ENCODE peak calls at places on chromosomes 11 and 22, in eight cellular contexts. One of them, this sample, is unnamed.

GRCh38 chr22:16917144-16918003 is 90.6 kb downstream of the GAB4 start:
- DNase-seq in kidney: no peak
- DNase-seq in ovary: peak
- DNase-seq in astrocyte of the spinal cord: peak
- DNase-seq in heart right ventricle: peak
- DNase-seq in AG10803: peak
- DNase-seq in IMR-90: peak
- DNase-seq in dorsolateral prefrontal cortex: peak
- DNase-seq in this sample: peak

GRCh38 chr22:28594784-28595324 is 84.8 kb downstream of the TTC28 start:
- DNase-seq in kidney: no peak
- DNase-seq in ovary: no peak
- DNase-seq in astrocyte of the spinal cord: peak
- DNase-seq in heart right ventricle: no peak
- DNase-seq in AG10803: peak
- DNase-seq in IMR-90: peak
- DNase-seq in dorsolateral prefrontal cortex: no peak
- DNase-seq in this sample: peak

GRCh38 chr11:119612814-119613213 is 116.2 kb downstream of the NECTIN1 start:
- DNase-seq in kidney: no peak
- DNase-seq in ovary: no peak
- DNase-seq in astrocyte of the spinal cord: no peak
- DNase-seq in heart right ventricle: no peak
- DNase-seq in AG10803: no peak
- DNase-seq in IMR-90: no peak
- DNase-seq in dorsolateral prefrontal cortex: no peak
- DNase-seq in this sample: no peak

GRCh38 chr11:8985462-8985861 is 18.3 kb downstream of the NRIP3 start:
- DNase-seq in kidney: no peak
- DNase-seq in ovary: no peak
- DNase-seq in astrocyte of the spinal cord: no peak
- DNase-seq in heart right ventricle: no peak
- DNase-seq in AG10803: no peak
- DNase-seq in IMR-90: no peak
- DNase-seq in dorsolateral prefrontal cortex: no peak
- DNase-seq in this sample: no peak

GRCh38 chr11:128190312-128190711 is 397.0 kb downstream of the ETS1 start:
- DNase-seq in kidney: no peak
- DNase-seq in ovary: no peak
- DNase-seq in astrocyte of the spinal cord: no peak
- DNase-seq in heart right ventricle: no peak
- DNase-seq in AG10803: no peak
- DNase-seq in IMR-90: no peak
- DNase-seq in dorsolateral prefrontal cortex: no peak
- DNase-seq in this sample: no peak

GRCh38 chr11:34147581-34147980 is 42.2 kb downstream of the NAT10 start:
- DNase-seq in kidney: peak
- DNase-seq in ovary: no peak
- DNase-seq in astrocyte of the spinal cord: no peak
- DNase-seq in heart right ventricle: no peak
- DNase-seq in AG10803: no peak
- DNase-seq in IMR-90: no peak
- DNase-seq in dorsolateral prefrontal cortex: no peak
- DNase-seq in this sample: no peak

GRCh38 chr11:126751242-126751641 is 249.3 kb downstream of the KIRREL3 start:
- DNase-seq in kidney: no peak
- DNase-seq in ovary: no peak
- DNase-seq in astrocyte of the spinal cord: no peak
- DNase-seq in heart right ventricle: no peak
- DNase-seq in AG10803: peak
- DNase-seq in IMR-90: peak
- DNase-seq in dorsolateral prefrontal cortex: no peak
- DNase-seq in this sample: no peak

GRCh38 chr22:30535182-30535581 is 11.4 kb downstream of the SEC14L6 start:
- DNase-seq in kidney: no peak
- DNase-seq in ovary: no peak
- DNase-seq in astrocyte of the spinal cord: no peak
- DNase-seq in heart right ventricle: no peak
- DNase-seq in AG10803: no peak
- DNase-seq in IMR-90: no peak
- DNase-seq in dorsolateral prefrontal cortex: no peak
- DNase-seq in this sample: no peak

GRCh38 chr11:14376920-14377319 is 17.9 kb upstream of the RRAS2 start:
- DNase-seq in kidney: no peak
- DNase-seq in ovary: no peak
- DNase-seq in astrocyte of the spinal cord: no peak
- DNase-seq in heart right ventricle: no peak
- DNase-seq in AG10803: no peak
- DNase-seq in IMR-90: no peak
- DNase-seq in dorsolateral prefrontal cortex: no peak
- DNase-seq in this sample: peak

GRCh38 chr11:12686246-12687060 is 12.2 kb downstream of the TEAD1 start:
- DNase-seq in kidney: no peak
- DNase-seq in ovary: no peak
- DNase-seq in astrocyte of the spinal cord: no peak
- DNase-seq in heart right ventricle: no peak
- DNase-seq in AG10803: no peak
- DNase-seq in IMR-90: no peak
- DNase-seq in dorsolateral prefrontal cortex: no peak
- DNase-seq in this sample: no peak

GRCh38 chr22:24429411-24430365 is 2.3 kb downstream of the ADORA2A start:
- DNase-seq in kidney: peak
- DNase-seq in ovary: no peak
- DNase-seq in astrocyte of the spinal cord: peak
- DNase-seq in heart right ventricle: peak
- DNase-seq in AG10803: no peak
- DNase-seq in IMR-90: peak
- DNase-seq in dorsolateral prefrontal cortex: peak
- DNase-seq in this sample: peak

GRCh38 chr11:107591446-107592236 is 694 bp downstream of the ELMOD1 start:
- DNase-seq in kidney: peak
- DNase-seq in ovary: no peak
- DNase-seq in astrocyte of the spinal cord: peak
- DNase-seq in heart right ventricle: no peak
- DNase-seq in AG10803: peak
- DNase-seq in IMR-90: no peak
- DNase-seq in dorsolateral prefrontal cortex: peak
- DNase-seq in this sample: peak

GRCh38 chr22:24440718-24441405 is 13.5 kb downstream of the ADORA2A start:
- DNase-seq in kidney: peak
- DNase-seq in ovary: peak
- DNase-seq in astrocyte of the spinal cord: no peak
- DNase-seq in heart right ventricle: no peak
- DNase-seq in AG10803: no peak
- DNase-seq in IMR-90: no peak
- DNase-seq in dorsolateral prefrontal cortex: peak
- DNase-seq in this sample: no peak

GRCh38 chr11:774873-775592 is 2.3 kb downstream of the GATD1 start:
- DNase-seq in kidney: peak
- DNase-seq in ovary: peak
- DNase-seq in astrocyte of the spinal cord: peak
- DNase-seq in heart right ventricle: no peak
- DNase-seq in AG10803: peak
- DNase-seq in IMR-90: peak
- DNase-seq in dorsolateral prefrontal cortex: peak
- DNase-seq in this sample: no peak
- H3K4me3 ChIP-seq in kidney: no peak
- H3K4me3 ChIP-seq in ovary: no peak
- H3K4me3 ChIP-seq in astrocyte of the spinal cord: peak
- H3K4me3 ChIP-seq in heart right ventricle: no peak
- H3K4me3 ChIP-seq in AG10803: peak
- H3K4me3 ChIP-seq in IMR-90: no peak
- H3K4me3 ChIP-seq in dorsolateral prefrontal cortex: no peak
- H3K4me3 ChIP-seq in this sample: peak

DNA sequence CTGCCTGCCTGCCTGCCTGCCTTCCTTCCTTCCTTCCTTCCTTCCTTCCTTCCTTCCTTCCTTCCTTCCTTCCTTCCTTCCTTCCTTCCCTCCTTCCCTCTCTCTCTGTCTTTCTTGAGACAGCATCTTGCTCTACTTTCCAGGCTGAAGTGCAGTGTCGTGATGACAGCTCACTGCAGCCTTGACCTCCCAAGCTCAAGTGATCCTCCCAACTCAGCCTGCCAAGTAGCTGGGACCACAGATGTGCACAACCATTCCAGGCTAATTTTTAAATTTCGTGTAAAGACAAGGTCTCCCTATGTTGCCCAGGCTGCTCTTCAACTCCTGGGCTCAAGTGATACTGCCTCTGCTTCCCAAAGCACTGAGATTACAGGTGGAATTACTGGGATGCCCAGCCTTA is 328.2 kb upstream of the SORL1-AS1 start:
- DNase-seq in kidney: no peak
- DNase-seq in ovary: peak
- DNase-seq in astrocyte of the spinal cord: no peak
- DNase-seq in heart right ventricle: no peak
- DNase-seq in AG10803: peak
- DNase-seq in IMR-90: no peak
- DNase-seq in dorsolateral prefrontal cortex: no peak
- DNase-seq in this sample: no peak
- TF ChIP-seq CTCF in kidney: no peak
- TF ChIP-seq CTCF in ovary: no peak
- TF ChIP-seq CTCF in astrocyte of the spinal cord: no peak
- TF ChIP-seq CTCF in heart right ventricle: no peak
- TF ChIP-seq CTCF in AG10803: no peak
- TF ChIP-seq CTCF in IMR-90: no peak
- TF ChIP-seq CTCF in dorsolateral prefrontal cortex: no peak
- TF ChIP-seq CTCF in this sample: no peak

GRCh38 chr22:38082986-38083710 is 836 bp downstream of the SLC16A8 start:
- DNase-seq in kidney: peak
- DNase-seq in ovary: no peak
- DNase-seq in astrocyte of the spinal cord: no peak
- DNase-seq in heart right ventricle: no peak
- DNase-seq in AG10803: no peak
- DNase-seq in IMR-90: no peak
- DNase-seq in dorsolateral prefrontal cortex: peak
- DNase-seq in this sample: no peak

GRCh38 chr22:38080468-38080846 is 3.5 kb downstream of the SLC16A8 start:
- DNase-seq in kidney: no peak
- DNase-seq in ovary: peak
- DNase-seq in astrocyte of the spinal cord: no peak
- DNase-seq in heart right ventricle: no peak
- DNase-seq in AG10803: no peak
- DNase-seq in IMR-90: no peak
- DNase-seq in dorsolateral prefrontal cortex: peak
- DNase-seq in this sample: no peak

GRCh38 chr22:38081636-38081940 is 2.4 kb downstream of the SLC16A8 start:
- DNase-seq in kidney: no peak
- DNase-seq in ovary: no peak
- DNase-seq in astrocyte of the spinal cord: no peak
- DNase-seq in heart right ventricle: no peak
- DNase-seq in AG10803: no peak
- DNase-seq in IMR-90: no peak
- DNase-seq in dorsolateral prefrontal cortex: peak
- DNase-seq in this sample: no peak

GRCh38 chr22:38080847-38081635 is 2.9 kb downstream of the SLC16A8 start:
- DNase-seq in kidney: peak
- DNase-seq in ovary: peak
- DNase-seq in astrocyte of the spinal cord: peak
- DNase-seq in heart right ventricle: no peak
- DNase-seq in AG10803: peak
- DNase-seq in IMR-90: peak
- DNase-seq in dorsolateral prefrontal cortex: peak
- DNase-seq in this sample: peak

GRCh38 chr22:38081941-38082828 is 1.8 kb downstream of the SLC16A8 start:
- DNase-seq in kidney: peak
- DNase-seq in ovary: no peak
- DNase-seq in astrocyte of the spinal cord: no peak
- DNase-seq in heart right ventricle: no peak
- DNase-seq in AG10803: no peak
- DNase-seq in IMR-90: no peak
- DNase-seq in dorsolateral prefrontal cortex: peak
- DNase-seq in this sample: no peak
- H3K4me3 ChIP-seq in kidney: no peak
- H3K4me3 ChIP-seq in ovary: no peak
- H3K4me3 ChIP-seq in astrocyte of the spinal cord: no peak
- H3K4me3 ChIP-seq in heart right ventricle: peak
- H3K4me3 ChIP-seq in AG10803: no peak
- H3K4me3 ChIP-seq in IMR-90: no peak
- H3K4me3 ChIP-seq in dorsolateral prefrontal cortex: peak
- H3K4me3 ChIP-seq in this sample: no peak

GRCh38 chr11:65432686-65433582 is 10.3 kb downstream of the NEAT1 start:
- DNase-seq in kidney: no peak
- DNase-seq in ovary: no peak
- DNase-seq in astrocyte of the spinal cord: peak
- DNase-seq in heart right ventricle: no peak
- DNase-seq in AG10803: peak
- DNase-seq in IMR-90: peak
- DNase-seq in dorsolateral prefrontal cortex: no peak
- DNase-seq in this sample: peak
- TF ChIP-seq CTCF in kidney: no peak
- TF ChIP-seq CTCF in ovary: no peak
- TF ChIP-seq CTCF in astrocyte of the spinal cord: no peak
- TF ChIP-seq CTCF in heart right ventricle: no peak
- TF ChIP-seq CTCF in AG10803: peak
- TF ChIP-seq CTCF in IMR-90: peak
- TF ChIP-seq CTCF in dorsolateral prefrontal cortex: peak
- TF ChIP-seq CTCF in this sample: no peak

DNA sequence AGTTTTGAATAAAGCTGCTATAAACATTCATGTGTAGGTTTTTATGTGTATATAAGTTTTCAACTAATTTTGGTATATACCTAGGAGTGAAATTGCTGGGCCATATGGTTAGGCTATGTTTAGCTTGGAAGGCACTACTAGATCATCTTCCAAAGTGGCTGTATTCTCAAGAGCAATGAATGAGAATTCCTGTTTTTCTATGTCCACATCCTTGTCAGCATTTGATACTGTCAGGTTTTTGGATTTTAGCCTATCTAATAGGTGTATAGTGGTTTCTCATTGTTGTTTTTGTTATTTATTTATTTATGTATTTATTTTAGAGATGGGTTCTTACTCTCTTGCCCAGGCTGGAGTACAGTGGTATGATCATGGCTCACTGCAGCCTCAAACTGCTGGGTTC is 26.3 kb upstream of the CLTCL1 start:
- DNase-seq in kidney: no peak
- DNase-seq in ovary: no peak
- DNase-seq in astrocyte of the spinal cord: no peak
- DNase-seq in heart right ventricle: no peak
- DNase-seq in AG10803: no peak
- DNase-seq in IMR-90: no peak
- DNase-seq in dorsolateral prefrontal cortex: no peak
- DNase-seq in this sample: no peak
- H3K4me3 ChIP-seq in kidney: no peak
- H3K4me3 ChIP-seq in ovary: no peak
- H3K4me3 ChIP-seq in astrocyte of the spinal cord: no peak
- H3K4me3 ChIP-seq in heart right ventricle: no peak
- H3K4me3 ChIP-seq in AG10803: no peak
- H3K4me3 ChIP-seq in IMR-90: no peak
- H3K4me3 ChIP-seq in dorsolateral prefrontal cortex: no peak
- H3K4me3 ChIP-seq in this sample: no peak

GRCh38 chr11:100403817-100404216 is 283.3 kb upstream of the ARHGAP42 start:
- DNase-seq in kidney: no peak
- DNase-seq in ovary: no peak
- DNase-seq in astrocyte of the spinal cord: peak
- DNase-seq in heart right ventricle: no peak
- DNase-seq in AG10803: no peak
- DNase-seq in IMR-90: peak
- DNase-seq in dorsolateral prefrontal cortex: no peak
- DNase-seq in this sample: peak

GRCh38 chr11:100404907-100405306 is 282.2 kb upstream of the ARHGAP42 start:
- DNase-seq in kidney: no peak
- DNase-seq in ovary: no peak
- DNase-seq in astrocyte of the spinal cord: no peak
- DNase-seq in heart right ventricle: no peak
- DNase-seq in AG10803: no peak
- DNase-seq in IMR-90: no peak
- DNase-seq in dorsolateral prefrontal cortex: no peak
- DNase-seq in this sample: no peak
- TF ChIP-seq CTCF in kidney: no peak
- TF ChIP-seq CTCF in ovary: no peak
- TF ChIP-seq CTCF in astrocyte of the spinal cord: no peak
- TF ChIP-seq CTCF in heart right ventricle: no peak
- TF ChIP-seq CTCF in AG10803: no peak
- TF ChIP-seq CTCF in IMR-90: no peak
- TF ChIP-seq CTCF in dorsolateral prefrontal cortex: no peak
- TF ChIP-seq CTCF in this sample: no peak

This sample was measured in choroid plexus epithelial cell.